ENCODE peak calls at places on chromosomes 6 and 20, in five cellular contexts. J, V, X, O and L are unnamed samples.

GRCh38 chr6:78324213-78324612 is 543.1 kb upstream of the IRAK1BP1 start:
- DNase-seq in J (no peak), V (no peak), X (no peak), O (no peak), L (no peak)

GRCh38 chr6:97240222-97240621 is 42.8 kb downstream of the MMS22L start:
- DNase-seq in J (no peak), V (no peak), X (no peak), O (no peak), L (no peak)

GRCh38 chr6:63597142-63598000 is 25.1 kb downstream of the LOC128125822 start:
- DNase-seq in J (no peak), V (no peak), X (no peak), O (no peak), L (no peak)

GRCh38 chr20:47181056-47181862 is 175.2 kb downstream of the ZMYND8 start:
- DNase-seq in J (peak; percentile 54), V (no peak), X (no peak), O (peak; percentile 92), L (peak; percentile 82)

GRCh38 chr6:87909849-87910248 is 137.8 kb upstream of the SPACA1 start:
- DNase-seq in J (no peak), V (no peak), X (no peak), O (no peak), L (no peak)

GRCh38 chr20:41095110-41095969 is 42.0 kb upstream of the PLCG1 start:
- DNase-seq in J (peak; percentile 18), V (no peak), X (no peak), O (peak; percentile 60), L (peak; percentile 70)

GRCh38 chr6:6986373-6986772 is 121.4 kb upstream of the RREB1 start:
- DNase-seq in J (no peak), V (no peak), X (no peak), O (no peak), L (no peak)

GRCh38 chr6:137001287-137001976 is 43.3 kb downstream of the IL20RA start:
- DNase-seq in J (peak; percentile 74), V (no peak), X (peak; percentile 62), O (peak; percentile 85), L (no peak)

GRCh38 chr6:130215526-130215925 is 7.2 kb downstream of the SAMD3 start:
- DNase-seq in J (no peak), V (no peak), X (no peak), O (no peak), L (no peak)

GRCh38 chr20:57688295-57688694 is 21.5 kb downstream of the PMEPA1 start:
- DNase-seq in J (no peak), V (no peak), X (no peak), O (no peak), L (no peak)

GRCh38 chr6:161257778-161258457 is 15.9 kb downstream of the AGPAT4 start:
- DNase-seq in J (no peak), V (no peak), X (no peak), O (no peak), L (no peak)
- TF ChIP-seq JUND in J (no peak), V (no peak), X (no peak), O (no peak), L (no peak)

DNA sequence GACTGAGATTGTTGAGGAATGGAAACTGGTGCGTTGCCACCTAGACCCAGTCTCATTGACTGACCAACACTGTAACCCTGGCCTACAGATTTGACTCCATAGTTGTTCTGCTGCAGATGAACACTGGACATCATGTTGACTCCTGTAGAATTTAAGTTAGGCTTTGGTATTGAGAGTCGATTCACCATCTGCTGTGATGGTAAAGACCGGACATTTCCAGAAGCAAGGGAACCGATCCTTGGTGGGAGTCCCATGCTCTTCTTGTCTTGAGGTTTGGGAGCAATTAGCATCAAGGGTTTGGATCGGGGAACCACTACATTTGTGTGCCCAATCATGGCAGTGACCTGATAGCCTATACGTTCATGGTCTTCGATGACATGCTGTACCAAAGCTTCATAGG is 37.6 kb downstream of the ADNP start:
- DNase-seq in J (no peak), V (no peak), X (no peak), O (no peak), L (no peak)
- TF ChIP-seq SRF in J (no peak), V (no peak), X (no peak), O (no peak), L (no peak)

GRCh38 chr6:168161371-168161750 is 82.3 kb upstream of the FRMD1 start:
- DNase-seq in J (no peak), V (no peak), X (no peak), O (no peak), L (no peak)
- TF ChIP-seq JUND in J (no peak), V (no peak), X (no peak), O (no peak), L (no peak)

DNA sequence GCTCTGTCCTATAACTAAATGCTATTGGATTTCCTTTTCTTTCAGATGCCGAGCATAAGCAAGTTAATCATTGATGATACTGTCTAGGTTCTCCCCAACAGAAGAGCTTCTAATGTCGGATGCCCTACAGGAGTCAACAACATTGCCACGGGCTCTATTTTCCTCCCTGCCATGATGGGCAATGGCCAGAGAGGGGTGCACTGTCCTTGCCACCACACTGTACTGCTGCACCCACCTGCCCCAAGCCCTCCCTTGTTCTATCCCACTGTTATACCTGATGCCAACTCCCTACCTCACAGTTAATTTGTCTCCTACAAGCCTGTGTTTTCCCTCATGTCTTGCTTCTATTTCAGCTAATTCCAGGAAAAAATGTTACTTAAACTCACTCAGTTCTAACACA is 773.6 kb upstream of the CHD6 start:
- DNase-seq in J (no peak), V (no peak), X (no peak), O (no peak), L (no peak)
- TF ChIP-seq SRF in J (no peak), V (no peak), X (no peak), O (no peak), L (no peak)

GRCh38 chr6:20931772-20932171 is 397.5 kb downstream of the CDKAL1 start:
- DNase-seq in J (no peak), V (no peak), X (no peak), O (no peak), L (no peak)

GRCh38 chr6:20929283-20929682 is 395.0 kb downstream of the CDKAL1 start:
- DNase-seq in J (no peak), V (no peak), X (no peak), O (no peak), L (no peak)

GRCh38 chr6:20933057-20933792 is 399.0 kb downstream of the CDKAL1 start:
- DNase-seq in J (no peak), V (no peak), X (no peak), O (peak; percentile 5), L (no peak)

GRCh38 chr6:20931093-20931492 is 396.8 kb downstream of the CDKAL1 start:
- DNase-seq in J (no peak), V (no peak), X (no peak), O (no peak), L (peak; percentile 10)

GRCh38 chr6:20932284-20932683 is 398.0 kb downstream of the CDKAL1 start:
- DNase-seq in J (peak; percentile 71), V (no peak), X (no peak), O (no peak), L (no peak)
- TF ChIP-seq JUND in J (peak; percentile 85), V (no peak), X (no peak), O (no peak), L (no peak)

DNA sequence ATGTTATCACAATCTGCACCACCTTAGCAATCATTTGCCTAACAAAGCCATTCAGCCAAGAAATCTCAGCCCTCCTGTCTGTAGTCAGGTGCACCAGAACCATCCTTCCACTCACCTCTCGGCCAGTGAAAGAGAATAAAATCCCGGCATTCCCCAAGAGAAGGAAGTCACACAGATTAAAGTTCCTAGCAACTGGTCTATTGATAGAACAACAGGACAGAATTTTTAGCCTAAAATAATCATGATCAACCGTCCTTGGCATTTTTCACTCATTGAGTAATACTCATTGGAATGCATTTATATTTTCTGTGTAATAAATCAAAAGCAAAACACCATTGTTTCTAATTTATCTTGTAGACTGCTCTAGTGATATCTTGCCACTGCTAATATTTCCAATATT is 85.7 kb upstream of the CDH4 start:
- DNase-seq in J (no peak), V (no peak), X (no peak), O (no peak), L (no peak)
- TF ChIP-seq SRF in J (no peak), V (no peak), X (no peak), O (no peak), L (no peak)

GRCh38 chr6:83096791-83097190 is 29.3 kb downstream of the DOP1A start:
- DNase-seq in J (no peak), V (no peak), X (no peak), O (no peak), L (no peak)

GRCh38 chr6:83098589-83098988 is 31.1 kb downstream of the DOP1A start:
- DNase-seq in J (no peak), V (no peak), X (no peak), O (no peak), L (no peak)

GRCh38 chr6:83097204-83097603 is 29.7 kb downstream of the DOP1A start:
- DNase-seq in J (no peak), V (no peak), X (no peak), O (no peak), L (no peak)

GRCh38 chr6:83097675-83098074 is 30.2 kb downstream of the DOP1A start:
- DNase-seq in J (no peak), V (no peak), X (no peak), O (no peak), L (no peak)

DNA sequence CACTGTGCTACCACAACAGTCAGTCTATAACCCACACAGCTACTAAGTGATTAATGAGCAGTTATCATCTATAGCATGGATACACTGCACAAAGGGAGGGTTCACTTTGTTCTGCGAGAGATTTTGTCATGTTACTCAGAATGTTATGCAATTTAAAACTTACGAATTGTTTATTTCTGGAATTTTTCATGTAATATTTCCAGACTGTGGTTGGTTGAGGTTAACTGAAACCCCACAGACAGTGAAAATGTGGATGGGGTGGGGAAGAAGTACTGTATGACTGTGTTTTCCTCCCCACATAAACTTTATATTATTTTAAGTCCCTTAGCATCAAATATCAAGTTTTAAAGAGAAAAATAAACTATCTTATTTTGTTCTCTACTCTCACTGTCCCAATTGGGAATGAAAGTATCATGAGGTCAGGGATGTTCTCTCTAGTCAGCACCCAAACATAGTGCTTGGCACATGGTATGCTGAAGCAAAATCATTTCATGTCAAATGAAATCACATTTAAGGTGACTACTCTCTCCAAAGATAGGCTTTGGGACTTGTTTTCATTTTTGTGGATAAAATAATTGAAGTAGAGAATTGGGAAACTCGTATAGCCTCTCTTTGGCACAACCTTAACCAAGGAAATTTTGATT is 25.4 kb downstream of the DOP1A start:
- DNase-seq in J (no peak), V (no peak), X (no peak), O (no peak), L (no peak)
- TF ChIP-seq JUND in J (no peak), V (no peak), X (no peak), O (no peak), L (no peak)

GRCh38 chr20:63782051-63782471 is 42.5 kb downstream of the SLC2A4RG start:
- DNase-seq in J (peak; percentile 63), V (peak; percentile 34), X (no peak), O (peak; percentile 60), L (no peak)
- TF ChIP-seq SRF in J (no peak), V (no peak), X (no peak), O (no peak), L (no peak)